ENCODE peak calls at places on chromosomes 3 and 15, in nine cellular contexts. One of them, this sample, is unnamed.
A peak's percentile ranks its signal among the peaks of the same experiment; 100 is the strongest.

GRCh38 chr3:138034918-138035317 is 25.0 kb downstream of the CLDN18 start:
- DNase-seq in H1: no peak
- DNase-seq in PC-9: no peak
- DNase-seq in fibroblast of lung: peak; percentile 18
- DNase-seq in GM23338: no peak
- DNase-seq in OCI-LY7: no peak
- DNase-seq in DND-41: no peak
- DNase-seq in endothelial cell of umbilical vein: no peak
- DNase-seq in H9: no peak
- DNase-seq in this sample: no peak

GRCh38 chr3:71397046-71397445 is 186.5 kb downstream of the FOXP1 start:
- DNase-seq in H9: no peak
- DNase-seq in PC-9: no peak
- DNase-seq in H1: no peak
- DNase-seq in fibroblast of lung: peak; percentile 19
- DNase-seq in OCI-LY7: peak; percentile 42
- DNase-seq in DND-41: no peak
- DNase-seq in endothelial cell of umbilical vein: peak; percentile 54
- DNase-seq in GM23338: peak; percentile 76
- DNase-seq in this sample: peak; percentile 30

GRCh38 chr15:22887157-22887951 is 48.9 kb downstream of the NIPA2 start:
- DNase-seq in endothelial cell of umbilical vein: no peak
- DNase-seq in PC-9: no peak
- DNase-seq in H1: no peak
- DNase-seq in fibroblast of lung: peak; percentile 78
- DNase-seq in DND-41: no peak
- DNase-seq in GM23338: no peak
- DNase-seq in OCI-LY7: no peak
- DNase-seq in H9: no peak
- DNase-seq in this sample: peak; percentile 94

GRCh38 chr3:11199902-11200678 is 45.8 kb downstream of the HRH1 start:
- DNase-seq in OCI-LY7: no peak
- DNase-seq in DND-41: no peak
- DNase-seq in PC-9: no peak
- DNase-seq in H1: no peak
- DNase-seq in fibroblast of lung: peak; percentile 48
- DNase-seq in H9: no peak
- DNase-seq in endothelial cell of umbilical vein: no peak
- DNase-seq in GM23338: no peak
- DNase-seq in this sample: peak; percentile 42

GRCh38 chr3:135739755-135740154 is 225.8 kb upstream of the PPP2R3A start:
- DNase-seq in OCI-LY7: no peak
- DNase-seq in fibroblast of lung: no peak
- DNase-seq in GM23338: peak; percentile 22
- DNase-seq in DND-41: no peak
- DNase-seq in endothelial cell of umbilical vein: no peak
- DNase-seq in PC-9: no peak
- DNase-seq in H1: no peak
- DNase-seq in H9: no peak
- DNase-seq in this sample: no peak

GRCh38 chr3:51940648-51941421 is 869 bp downstream of the RRP9 start:
- DNase-seq in endothelial cell of umbilical vein: peak; percentile 15
- DNase-seq in fibroblast of lung: no peak
- DNase-seq in H9: no peak
- DNase-seq in PC-9: no peak
- DNase-seq in GM23338: no peak
- DNase-seq in OCI-LY7: no peak
- DNase-seq in H1: no peak
- DNase-seq in DND-41: no peak
- DNase-seq in this sample: no peak

GRCh38 chr3:14773691-14774128 is 45.1 kb upstream of the FGD5 start:
- DNase-seq in endothelial cell of umbilical vein: no peak
- DNase-seq in fibroblast of lung: no peak
- DNase-seq in H1: peak; percentile 51
- DNase-seq in OCI-LY7: no peak
- DNase-seq in DND-41: no peak
- DNase-seq in GM23338: no peak
- DNase-seq in PC-9: no peak
- DNase-seq in H9: peak; percentile 26
- DNase-seq in this sample: no peak

GRCh38 chr3:193052294-193052693 is 134.6 kb upstream of the MB21D2 start:
- DNase-seq in fibroblast of lung: no peak
- DNase-seq in PC-9: no peak
- DNase-seq in H9: no peak
- DNase-seq in endothelial cell of umbilical vein: no peak
- DNase-seq in H1: no peak
- DNase-seq in OCI-LY7: no peak
- DNase-seq in DND-41: no peak
- DNase-seq in GM23338: no peak
- DNase-seq in this sample: no peak

GRCh38 chr15:43440721-43441281 is 52.2 kb downstream of the TP53BP1 start:
- DNase-seq in endothelial cell of umbilical vein: peak; percentile 94
- DNase-seq in GM23338: peak; percentile 45
- DNase-seq in PC-9: peak; percentile 55
- DNase-seq in fibroblast of lung: peak; percentile 98
- DNase-seq in OCI-LY7: peak; percentile 40
- DNase-seq in H1: no peak
- DNase-seq in DND-41: peak; percentile 42
- DNase-seq in H9: peak; percentile 45
- DNase-seq in this sample: peak; percentile 99

GRCh38 chr3:194364652-194365434 is 4.7 kb downstream of the LRRC15 start:
- DNase-seq in GM23338: no peak
- DNase-seq in fibroblast of lung: peak; percentile 87
- DNase-seq in H1: no peak
- DNase-seq in OCI-LY7: no peak
- DNase-seq in H9: no peak
- DNase-seq in endothelial cell of umbilical vein: peak; percentile 86
- DNase-seq in DND-41: no peak
- DNase-seq in PC-9: no peak
- DNase-seq in this sample: peak; percentile 94

GRCh38 chr15:88246666-88247446 is 9.7 kb downstream of the NTRK3 start:
- DNase-seq in H9: peak; percentile 89
- DNase-seq in endothelial cell of umbilical vein: peak; percentile 50
- DNase-seq in PC-9: peak; percentile 63
- DNase-seq in fibroblast of lung: peak; percentile 50
- DNase-seq in DND-41: peak; percentile 75
- DNase-seq in OCI-LY7: peak; percentile 79
- DNase-seq in GM23338: peak; percentile 88
- DNase-seq in H1: peak; percentile 92
- DNase-seq in this sample: peak; percentile 39

GRCh38 chr3:153440311-153440710 is 278.3 kb downstream of the RAP2B start:
- DNase-seq in OCI-LY7: no peak
- DNase-seq in fibroblast of lung: no peak
- DNase-seq in DND-41: no peak
- DNase-seq in endothelial cell of umbilical vein: no peak
- DNase-seq in GM23338: no peak
- DNase-seq in H9: no peak
- DNase-seq in H1: no peak
- DNase-seq in PC-9: no peak
- DNase-seq in this sample: no peak

GRCh38 chr15:74269362-74270035 is 33.4 kb downstream of the CCDC33 start:
- DNase-seq in GM23338: no peak
- DNase-seq in OCI-LY7: no peak
- DNase-seq in fibroblast of lung: no peak
- DNase-seq in H1: no peak
- DNase-seq in endothelial cell of umbilical vein: no peak
- DNase-seq in PC-9: no peak
- DNase-seq in H9: no peak
- DNase-seq in DND-41: no peak
- DNase-seq in this sample: no peak

GRCh38 chr15:65077981-65078352 is 1.4 kb downstream of the KBTBD13 start:
- DNase-seq in fibroblast of lung: peak; percentile 41
- DNase-seq in OCI-LY7: no peak
- DNase-seq in H9: peak; percentile 94
- DNase-seq in GM23338: peak; percentile 94
- DNase-seq in PC-9: peak; percentile 53
- DNase-seq in H1: peak; percentile 85
- DNase-seq in DND-41: no peak
- DNase-seq in endothelial cell of umbilical vein: peak; percentile 58
- DNase-seq in this sample: no peak

GRCh38 chr15:64096486-64097431 is 977 bp downstream of the SNX1 start:
- DNase-seq in endothelial cell of umbilical vein: peak; percentile 61
- DNase-seq in GM23338: peak; percentile 40
- DNase-seq in H9: no peak
- DNase-seq in fibroblast of lung: peak; percentile 55
- DNase-seq in DND-41: no peak
- DNase-seq in PC-9: no peak
- DNase-seq in OCI-LY7: peak; percentile 47
- DNase-seq in H1: no peak
- DNase-seq in this sample: peak; percentile 43

GRCh38 chr15:93028632-93029612 is 60.1 kb downstream of the RGMA start:
- DNase-seq in endothelial cell of umbilical vein: peak; percentile 46
- DNase-seq in H1: no peak
- DNase-seq in fibroblast of lung: peak; percentile 92
- DNase-seq in OCI-LY7: no peak
- DNase-seq in H9: no peak
- DNase-seq in DND-41: no peak
- DNase-seq in PC-9: no peak
- DNase-seq in GM23338: no peak
- DNase-seq in this sample: peak; percentile 91

GRCh38 chr3:71066356-71066755 is 517.2 kb downstream of the FOXP1 start:
- DNase-seq in PC-9: no peak
- DNase-seq in H9: no peak
- DNase-seq in fibroblast of lung: no peak
- DNase-seq in DND-41: peak; percentile 65
- DNase-seq in OCI-LY7: peak; percentile 66
- DNase-seq in GM23338: peak; percentile 55
- DNase-seq in endothelial cell of umbilical vein: peak; percentile 62
- DNase-seq in H1: no peak
- DNase-seq in this sample: no peak

GRCh38 chr3:94928921-94929320 is 866.1 kb downstream of the NSUN3 start:
- DNase-seq in PC-9: peak; percentile 51
- DNase-seq in GM23338: no peak
- DNase-seq in fibroblast of lung: peak; percentile 74
- DNase-seq in H9: no peak
- DNase-seq in H1: no peak
- DNase-seq in DND-41: no peak
- DNase-seq in endothelial cell of umbilical vein: no peak
- DNase-seq in OCI-LY7: no peak
- DNase-seq in this sample: no peak

GRCh38 chr15:29740692-29741311 is 81.5 kb downstream of the TJP1 start:
- DNase-seq in H1: no peak
- DNase-seq in OCI-LY7: peak; percentile 49
- DNase-seq in endothelial cell of umbilical vein: no peak
- DNase-seq in PC-9: no peak
- DNase-seq in H9: no peak
- DNase-seq in DND-41: no peak
- DNase-seq in GM23338: peak; percentile 20
- DNase-seq in fibroblast of lung: no peak
- DNase-seq in this sample: no peak

GRCh38 chr3:30354513-30354912 is 251.9 kb upstream of the TGFBR2 start:
- DNase-seq in DND-41: peak; percentile 26
- DNase-seq in PC-9: no peak
- DNase-seq in GM23338: no peak
- DNase-seq in OCI-LY7: no peak
- DNase-seq in endothelial cell of umbilical vein: no peak
- DNase-seq in H9: no peak
- DNase-seq in fibroblast of lung: no peak
- DNase-seq in H1: no peak
- DNase-seq in this sample: no peak
- H2AFZ ChIP-seq in DND-41: no peak overlapping the region
- H2AFZ ChIP-seq in PC-9: no peak overlapping the region
- H2AFZ ChIP-seq in GM23338: peak overlapping the region; percentile 81
- H2AFZ ChIP-seq in OCI-LY7: peak overlapping the region; percentile 64
- H2AFZ ChIP-seq in endothelial cell of umbilical vein: peak overlapping the region; percentile 7
- H2AFZ ChIP-seq in H9: no peak overlapping the region
- H2AFZ ChIP-seq in fibroblast of lung: no peak overlapping the region
- H2AFZ ChIP-seq in H1: no peak overlapping the region
- H2AFZ ChIP-seq in this sample: peak overlapping the region; percentile 65

GRCh38 chr15:70355275-70355795 is 257.6 kb upstream of the TLE3 start:
- DNase-seq in OCI-LY7: peak; percentile 11
- DNase-seq in fibroblast of lung: no peak
- DNase-seq in H1: no peak
- DNase-seq in H9: no peak
- DNase-seq in DND-41: no peak
- DNase-seq in GM23338: no peak
- DNase-seq in endothelial cell of umbilical vein: no peak
- DNase-seq in PC-9: no peak
- DNase-seq in this sample: no peak
- TF ChIP-seq CTCF in OCI-LY7: peak; percentile 62
- TF ChIP-seq CTCF in fibroblast of lung: peak; percentile 22
- TF ChIP-seq CTCF in H1: peak; percentile 35
- TF ChIP-seq CTCF in H9: peak; percentile 45
- TF ChIP-seq CTCF in DND-41: peak; percentile 34
- TF ChIP-seq CTCF in GM23338: no peak
- TF ChIP-seq CTCF in endothelial cell of umbilical vein: no peak
- TF ChIP-seq CTCF in PC-9: no peak
- TF ChIP-seq CTCF in this sample: no peak

GRCh38 chr3:119346076-119346496 is 51.9 kb downstream of the ARHGAP31 start:
- DNase-seq in endothelial cell of umbilical vein: no peak
- DNase-seq in OCI-LY7: no peak
- DNase-seq in H1: no peak
- DNase-seq in DND-41: no peak
- DNase-seq in PC-9: no peak
- DNase-seq in fibroblast of lung: no peak
- DNase-seq in H9: no peak
- DNase-seq in GM23338: no peak
- DNase-seq in this sample: peak; percentile 75
- H4K20me1 ChIP-seq in endothelial cell of umbilical vein: no peaks in the 10 kb centered on the region
- H4K20me1 ChIP-seq in OCI-LY7: no peaks in the 10 kb centered on the region
- H4K20me1 ChIP-seq in H1: no peaks in the 10 kb centered on the region
- H4K20me1 ChIP-seq in DND-41: no peaks in the 10 kb centered on the region
- H4K20me1 ChIP-seq in PC-9: no peaks in the 10 kb centered on the region
- H4K20me1 ChIP-seq in fibroblast of lung: no peaks in the 10 kb centered on the region
- H4K20me1 ChIP-seq in H9: no peaks in the 10 kb centered on the region
- H4K20me1 ChIP-seq in GM23338: no peaks in the 10 kb centered on the region
- H4K20me1 ChIP-seq in this sample: peaks cover 3% of the 10 kb centered on the region

GRCh38 chr3:173583496-173583895 is 186.0 kb downstream of the NLGN1 start:
- DNase-seq in OCI-LY7: no peak
- DNase-seq in PC-9: no peak
- DNase-seq in fibroblast of lung: peak; percentile 6
- DNase-seq in DND-41: no peak
- DNase-seq in H1: no peak
- DNase-seq in H9: no peak
- DNase-seq in GM23338: peak; percentile 84
- DNase-seq in endothelial cell of umbilical vein: peak; percentile 4
- DNase-seq in this sample: no peak

GRCh38 chr3:173587055-173587454 is 189.5 kb downstream of the NLGN1 start:
- DNase-seq in H1: no peak
- DNase-seq in H9: no peak
- DNase-seq in endothelial cell of umbilical vein: no peak
- DNase-seq in GM23338: no peak
- DNase-seq in OCI-LY7: no peak
- DNase-seq in PC-9: no peak
- DNase-seq in DND-41: no peak
- DNase-seq in fibroblast of lung: no peak
- DNase-seq in this sample: no peak

GRCh38 chr3:173584834-173585831 is 187.6 kb downstream of the NLGN1 start:
- DNase-seq in fibroblast of lung: peak; percentile 79
- DNase-seq in GM23338: peak; percentile 82
- DNase-seq in OCI-LY7: no peak
- DNase-seq in H9: peak; percentile 71
- DNase-seq in H1: peak; percentile 69
- DNase-seq in DND-41: no peak
- DNase-seq in endothelial cell of umbilical vein: peak; percentile 69
- DNase-seq in PC-9: peak; percentile 17
- DNase-seq in this sample: peak; percentile 57

GRCh38 chr3:173586176-173586575 is 188.6 kb downstream of the NLGN1 start:
- DNase-seq in H1: no peak
- DNase-seq in H9: no peak
- DNase-seq in PC-9: no peak
- DNase-seq in DND-41: no peak
- DNase-seq in GM23338: no peak
- DNase-seq in OCI-LY7: no peak
- DNase-seq in endothelial cell of umbilical vein: peak; percentile 14
- DNase-seq in fibroblast of lung: peak; percentile 78
- DNase-seq in this sample: peak; percentile 21

GRCh38 chr3:173584093-173584833 is 186.7 kb downstream of the NLGN1 start:
- DNase-seq in endothelial cell of umbilical vein: peak; percentile 84
- DNase-seq in H1: peak; percentile 76
- DNase-seq in GM23338: peak; percentile 77
- DNase-seq in fibroblast of lung: peak; percentile 55
- DNase-seq in OCI-LY7: peak; percentile 6
- DNase-seq in PC-9: peak; percentile 56
- DNase-seq in DND-41: peak; percentile 11
- DNase-seq in H9: peak; percentile 55
- DNase-seq in this sample: peak; percentile 44
- H2AFZ ChIP-seq in endothelial cell of umbilical vein: peak overlapping the region; percentile 78
- H2AFZ ChIP-seq in H1: peak overlapping the region; percentile 94
- H2AFZ ChIP-seq in GM23338: peak overlapping the region; percentile 67
- H2AFZ ChIP-seq in fibroblast of lung: peak overlapping the region; percentile 1
- H2AFZ ChIP-seq in OCI-LY7: no peak overlapping the region
- H2AFZ ChIP-seq in PC-9: peak overlapping the region; percentile 46
- H2AFZ ChIP-seq in DND-41: no peak overlapping the region
- H2AFZ ChIP-seq in H9: peak overlapping the region; percentile 2
- H2AFZ ChIP-seq in this sample: peak overlapping the region; percentile 73

This sample was measured in IMR-90.